ENCODE peak calls at places on chromosome 16, in four cellular contexts. J is heart right ventricle; P is CD4-positive, CD25-positive, alpha-beta regulatory T cell; B is tibial nerve. I is an unnamed sample. For H3K9me3, the result is how much of the 10 kb centered on the place peaks cover.

GRCh38 chr16:79970091-79970490 is 369.6 kb upstream of the MAF start:
- DNase-seq in J (no peak), P (no peak), B (no peak), I (no peak)

GRCh38 chr16:24717411-24717810 is 12.0 kb upstream of the TNRC6A start:
- DNase-seq in J (no peak), P (no peak), B (peak), I (no peak)

GRCh38 chr16:17270111-17270510 is 200.6 kb downstream of the XYLT1 start:
- DNase-seq in J (no peak), P (no peak), B (no peak), I (no peak)

GRCh38 chr16:84726670-84727467 is 27.1 kb downstream of the USP10 start:
- DNase-seq in J (no peak), P (no peak), B (no peak), I (no peak)

GRCh38 chr16:75264531-75264998 is 13.1 kb upstream of the BCAR1 start:
- DNase-seq in J (peak), P (no peak), B (no peak), I (no peak)

GRCh38 chr16:48720266-48720665 is 110.3 kb upstream of the N4BP1 start:
- DNase-seq in J (peak), P (no peak), B (no peak), I (no peak)

GRCh38 chr16:2452650-2453049 is 7.3 kb upstream of the TEDC2 start:
- DNase-seq in J (no peak), P (no peak), B (no peak), I (no peak)

GRCh38 chr16:14510939-14511797 is 118.9 kb downstream of the PARN start:
- DNase-seq in J (no peak), P (no peak), B (no peak), I (no peak)

GRCh38 chr16:30715777-30716445 is 16.9 kb downstream of the SRCAP start:
- DNase-seq in J (no peak), P (peak), B (no peak), I (peak)

GRCh38 chr16:68365167-68365817 is 54.5 kb downstream of the PRMT7 start:
- DNase-seq in J (no peak), P (no peak), B (no peak), I (no peak)

GRCh38 chr16:2340564-2341455 is at the start of gene ABCA3:
- DNase-seq in J (peak), P (peak), B (peak), I (peak)

GRCh38 chr16:66842765-66843164 is 1.4 kb upstream of the CA7 start:
- DNase-seq in J (no peak), P (no peak), B (no peak), I (no peak)

GRCh38 chr16:17328971-17329370 is 141.8 kb downstream of the XYLT1 start:
- DNase-seq in J (peak), P (no peak), B (peak), I (no peak)

GRCh38 chr16:56558024-56558747 is 6.7 kb upstream of the MT4 start:
- DNase-seq in J (no peak), P (no peak), B (no peak), I (no peak)

GRCh38 chr16:84180519-84181140 is 6.2 kb downstream of the TAF1C start:
- DNase-seq in J (peak), P (no peak), B (no peak), I (no peak)

GRCh38 chr16:12113581-12114375 is 137.2 kb downstream of the SNX29 start:
- DNase-seq in J (no peak), P (no peak), B (no peak), I (no peak)

GRCh38 chr16:67268136-67268579 is 11.2 kb upstream of the PLEKHG4 start:
- DNase-seq in J (peak), P (no peak), B (no peak), I (no peak)

GRCh38 chr16:2473425-2473926 is 1.5 kb upstream of the TBC1D24 start:
- DNase-seq in J (no peak), P (no peak), B (no peak), I (peak)

GRCh38 chr16:31084584-31085298 is 4.0 kb downstream of the PRSS53 start:
- DNase-seq in J (no peak), P (no peak), B (no peak), I (no peak)

GRCh38 chr16:1427473-1428461 is 3.1 kb upstream of the PERCC1 start:
- DNase-seq in J (no peak), P (no peak), B (no peak), I (no peak)

GRCh38 chr16:86158688-86159360 is 259.9 kb downstream of the IRF8 start:
- DNase-seq in J (no peak), P (no peak), B (no peak), I (no peak)

GRCh38 chr16:84724619-84725307 is 25.0 kb downstream of the USP10 start:
- DNase-seq in J (no peak), P (peak), B (no peak), I (no peak)

GRCh38 chr16:72978212-72978611 is 69.7 kb downstream of the ZFHX3 start:
- DNase-seq in J (no peak), P (no peak), B (no peak), I (no peak)

GRCh38 chr16:4313563-4314531 is 2.0 kb upstream of the GLIS2 start:
- DNase-seq in J (no peak), P (peak), B (no peak), I (no peak)
- H3K27ac ChIP-seq in J (no peak), P (no peak), B (no peak), I (no peak)

DNA sequence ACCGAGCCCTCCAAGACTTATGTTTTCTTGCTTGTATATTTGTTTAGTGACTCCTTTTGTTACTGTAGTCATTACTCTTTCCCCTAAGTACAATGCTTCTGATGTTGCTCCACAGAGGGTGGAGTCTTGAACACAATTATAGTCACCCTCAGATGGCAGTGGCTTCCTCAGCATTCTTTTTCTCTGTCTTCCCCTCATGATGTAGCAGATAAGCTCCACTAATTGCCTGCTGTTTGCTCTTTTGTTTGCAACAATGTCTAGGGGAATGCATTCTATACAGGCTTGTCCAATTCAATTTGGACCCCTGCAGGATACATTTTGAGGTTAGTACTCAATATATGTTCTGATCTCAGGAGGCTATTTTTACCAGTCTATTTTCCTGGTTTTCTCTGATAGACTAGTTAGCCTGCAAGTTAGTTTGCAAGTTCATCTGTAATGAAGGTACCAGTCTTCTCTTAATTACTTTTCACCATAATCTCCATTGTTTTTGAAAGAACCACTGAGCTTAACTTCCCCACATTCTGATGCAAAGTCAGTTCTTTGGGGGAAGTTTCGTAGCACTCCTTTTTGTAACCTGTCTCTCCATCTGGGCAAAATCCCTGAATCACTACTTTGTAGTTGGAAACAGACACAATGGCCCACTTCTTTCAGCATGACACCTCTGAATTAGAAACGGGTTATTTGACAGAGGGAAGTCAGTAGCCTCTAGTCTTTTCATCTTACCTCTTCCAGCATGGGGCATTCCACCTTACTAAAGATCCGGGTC is 1509.2 kb downstream of the CDH11 start:
- DNase-seq in J (no peak), P (no peak), B (no peak), I (no peak)
- H3K9me3 ChIP-seq in J (under half), P (under half), B (under half), I (under half)

GRCh38 chr16:88306860-88307545 is 75.8 kb upstream of the ZNF469 start:
- DNase-seq in J (no peak), P (no peak), B (no peak), I (no peak)

GRCh38 chr16:88310796-88311605 is 71.8 kb upstream of the ZNF469 start:
- DNase-seq in J (no peak), P (no peak), B (no peak), I (no peak)

GRCh38 chr16:88309905-88310259 is 72.9 kb upstream of the ZNF469 start:
- DNase-seq in J (no peak), P (no peak), B (no peak), I (no peak)

GRCh38 chr16:88308441-88309173 is 74.2 kb upstream of the ZNF469 start:
- DNase-seq in J (no peak), P (no peak), B (no peak), I (no peak)

DNA sequence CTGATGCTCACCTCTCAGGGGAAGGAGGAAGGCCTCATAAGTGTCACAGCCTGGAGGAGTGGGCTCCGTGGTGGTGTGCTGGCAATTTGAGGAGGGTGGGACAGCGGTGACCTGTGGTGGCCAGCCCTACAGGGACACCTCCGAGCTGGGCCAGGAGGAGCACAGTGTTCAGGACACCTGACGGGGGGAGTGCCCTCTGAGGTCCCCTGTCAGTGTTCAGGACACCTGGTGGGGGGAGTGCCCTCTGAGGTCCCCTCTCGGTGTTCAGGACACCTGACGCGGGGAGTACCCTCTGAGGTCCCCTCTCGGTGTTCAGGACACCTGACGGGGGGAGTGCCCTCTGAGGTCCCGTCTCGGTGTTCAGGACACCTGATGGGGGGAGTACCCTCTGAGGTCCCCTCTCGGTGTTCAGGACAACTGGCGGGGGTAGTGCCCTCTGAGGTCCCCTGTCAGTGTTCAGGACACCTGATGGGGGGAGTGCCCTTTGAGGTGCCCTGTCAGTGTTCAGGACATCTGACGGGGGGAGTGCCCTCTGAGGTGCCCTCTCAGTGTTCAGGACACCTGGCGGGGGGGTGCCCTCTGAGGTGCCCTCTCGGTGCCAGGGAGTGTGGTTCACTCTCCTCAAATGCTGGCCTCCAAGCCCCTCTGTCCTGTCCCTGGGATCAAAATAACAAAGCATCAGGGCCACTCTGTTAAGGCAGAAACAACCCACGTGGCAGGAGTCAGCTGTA is 73.4 kb upstream of the ZNF469 start:
- DNase-seq in J (no peak), P (no peak), B (no peak), I (no peak)
- H3K27ac ChIP-seq in J (no peak), P (no peak), B (no peak), I (no peak)

GRCh38 chr16:89471225-89471624 is 19.1 kb downstream of the ANKRD11 start:
- DNase-seq in J (no peak), P (no peak), B (no peak), I (no peak)

GRCh38 chr16:89472711-89473075 is 17.7 kb downstream of the ANKRD11 start:
- DNase-seq in J (no peak), P (no peak), B (no peak), I (no peak)

GRCh38 chr16:89467382-89467781 is 23.0 kb downstream of the ANKRD11 start:
- DNase-seq in J (no peak), P (no peak), B (no peak), I (no peak)

DNA sequence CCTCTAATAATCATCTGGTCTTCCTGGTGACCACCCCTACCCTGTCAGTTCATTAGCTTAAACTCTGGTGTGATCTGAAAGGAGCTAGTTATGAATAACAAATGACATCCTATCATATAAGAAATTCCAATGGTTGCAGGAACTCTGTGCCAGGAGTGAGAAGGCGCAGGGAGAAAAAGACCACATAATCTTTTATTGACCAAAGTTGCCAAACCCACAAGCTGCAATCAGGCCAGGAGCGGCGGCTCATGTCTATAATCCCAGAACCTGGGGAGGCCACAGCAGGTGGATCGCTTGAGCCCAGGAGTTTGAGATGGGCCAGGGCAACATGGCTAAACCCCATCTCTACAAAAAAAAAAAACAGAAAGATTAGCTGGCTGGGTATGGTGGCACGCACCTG is 23.4 kb downstream of the ANKRD11 start:
- DNase-seq in J (no peak), P (no peak), B (no peak), I (no peak)
- H3K9me3 ChIP-seq in J (under half), P (under half), B (under half), I (under half)

GRCh38 chr16:81860867-81861266 is 81.8 kb downstream of the PLCG2 start:
- DNase-seq in J (no peak), P (no peak), B (no peak), I (no peak)
- H3K27ac ChIP-seq in J (no peak), P (no peak), B (no peak), I (no peak)

GRCh38 chr16:63913278-63913677 is 1208.6 kb downstream of the CDH11 start:
- DNase-seq in J (no peak), P (no peak), B (no peak), I (no peak)
- H3K9me3 ChIP-seq in J (under half), P (under half), B (under half), I (under half)

GRCh38 chr16:46620265-46621005 is 744 bp downstream of the SHCBP1 start:
- DNase-seq in J (no peak), P (peak), B (no peak), I (no peak)
- H3K27ac ChIP-seq in J (no peak), P (no peak), B (no peak), I (no peak)

GRCh38 chr16:87527055-87527724 is 34.4 kb upstream of the ZCCHC14 start:
- DNase-seq in J (no peak), P (no peak), B (no peak), I (no peak)

GRCh38 chr16:87531418-87531817 is 38.6 kb upstream of the ZCCHC14 start:
- DNase-seq in J (no peak), P (no peak), B (no peak), I (no peak)

GRCh38 chr16:87525352-87525751 is 32.5 kb upstream of the ZCCHC14 start:
- DNase-seq in J (no peak), P (no peak), B (no peak), I (no peak)

GRCh38 chr16:87526238-87526947 is 33.6 kb upstream of the ZCCHC14 start:
- DNase-seq in J (no peak), P (no peak), B (no peak), I (no peak)

GRCh38 chr16:87528690-87529579 is 36.1 kb upstream of the ZCCHC14 start:
- DNase-seq in J (no peak), P (no peak), B (no peak), I (no peak)
- H3K9me3 ChIP-seq in J (under half), P (under half), B (half or more), I (under half)

GRCh38 chr16:88710556-88710955 is 4.3 kb downstream of the CTU2 start:
- DNase-seq in J (no peak), P (no peak), B (no peak), I (no peak)

GRCh38 chr16:88712362-88712979 is 6.2 kb downstream of the CTU2 start:
- DNase-seq in J (no peak), P (no peak), B (no peak), I (no peak)

GRCh38 chr16:88713568-88714419 is 7.5 kb downstream of the CTU2 start:
- DNase-seq in J (no peak), P (no peak), B (no peak), I (no peak)

GRCh38 chr16:88713054-88713453 is 6.8 kb downstream of the CTU2 start:
- DNase-seq in J (no peak), P (no peak), B (no peak), I (no peak)

DNA sequence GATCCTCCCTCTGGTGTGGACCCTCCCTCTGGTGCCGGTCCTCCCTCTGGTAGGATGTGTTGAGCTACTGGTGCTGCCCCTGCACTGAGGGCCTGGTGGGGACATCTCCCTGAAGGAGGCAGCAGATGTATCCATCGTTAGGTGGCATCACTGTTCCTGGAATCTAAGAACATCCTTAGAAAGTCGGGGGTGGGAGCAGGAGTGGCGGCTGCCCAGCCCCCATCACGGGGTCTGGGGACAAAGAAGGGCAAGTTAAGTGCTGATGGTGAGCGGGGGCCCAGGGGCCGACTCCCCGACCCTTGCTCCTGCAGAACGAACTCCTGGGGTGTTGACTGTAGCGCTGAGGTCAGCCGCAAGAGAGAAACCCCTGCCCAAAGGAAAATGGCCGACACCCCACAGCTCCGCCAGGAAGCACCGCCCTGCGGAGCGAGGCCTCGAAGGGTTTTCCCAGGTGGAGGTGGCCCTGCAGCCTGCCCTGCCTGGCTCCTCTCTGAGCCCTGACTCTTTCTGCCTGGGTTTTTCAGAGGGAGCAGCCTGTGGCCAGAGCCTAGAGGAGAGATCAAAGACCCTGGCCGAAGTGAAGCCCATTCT is 5.5 kb downstream of the CTU2 start:
- DNase-seq in J (no peak), P (no peak), B (no peak), I (no peak)
- H3K27ac ChIP-seq in J (no peak), P (no peak), B (no peak), I (no peak)

GRCh38 chr16:50515218-50515617 is 33.0 kb upstream of the NKD1 start:
- DNase-seq in J (no peak), P (no peak), B (no peak), I (no peak)

GRCh38 chr16:50516401-50516800 is 31.8 kb upstream of the NKD1 start:
- DNase-seq in J (no peak), P (no peak), B (no peak), I (no peak)

GRCh38 chr16:50517450-50518252 is 30.5 kb upstream of the NKD1 start:
- DNase-seq in J (no peak), P (no peak), B (no peak), I (no peak)

GRCh38 chr16:50519001-50519400 is 29.2 kb upstream of the NKD1 start:
- DNase-seq in J (no peak), P (no peak), B (no peak), I (no peak)

GRCh38 chr16:50516890-50517289 is 31.3 kb upstream of the NKD1 start:
- DNase-seq in J (no peak), P (no peak), B (no peak), I (no peak)
- H3K9me3 ChIP-seq in J (under half), P (under half), B (half or more), I (under half)